ENCODE peak calls at places on chromosome 22, in seven cellular contexts. S, I, L, Q, O, V and D are unnamed samples.
A peak's percentile ranks its signal among the peaks of the same experiment; 100 is the strongest.

GRCh38 chr22:49423125-49423650 is 404.5 kb downstream of the BRD1 start:
- DNase-seq in S (no peak), I (no peak), L (no peak), Q (no peak), O (no peak), V (no peak), D (no peak)

GRCh38 chr22:17213976-17214375 is 5.3 kb downstream of the ADA2 start:
- DNase-seq in S (peak; percentile 75), I (peak; percentile 67), L (peak; percentile 37), Q (peak; percentile 34), O (peak; percentile 68), V (peak; percentile 19), D (peak; percentile 47)

GRCh38 chr22:39297490-39298193 is 21.8 kb downstream of the RPL3 start:
- DNase-seq in S (no peak), I (peak; percentile 60), L (no peak), Q (no peak), O (peak; percentile 65), V (no peak), D (peak; percentile 44)

GRCh38 chr22:35462558-35463230 is 62.8 kb downstream of the MCM5 start:
- DNase-seq in S (no peak), I (no peak), L (no peak), Q (no peak), O (no peak), V (no peak), D (no peak)

GRCh38 chr22:27247691-27248434 is 553.7 kb downstream of the MN1 start:
- DNase-seq in S (peak; percentile 58), I (no peak), L (peak; percentile 31), Q (no peak), O (no peak), V (no peak), D (no peak)

GRCh38 chr22:24350627-24351026 is 76.8 kb upstream of the ADORA2A start:
- DNase-seq in S (no peak), I (no peak), L (no peak), Q (no peak), O (no peak), V (no peak), D (no peak)

GRCh38 chr22:36925388-36926290 is 12.2 kb downstream of the CSF2RB start:
- DNase-seq in S (no peak), I (no peak), L (no peak), Q (no peak), O (no peak), V (peak; percentile 2), D (no peak)

GRCh38 chr22:48896766-48897637 is 930.7 kb downstream of the BRD1 start:
- DNase-seq in S (no peak), I (no peak), L (no peak), Q (no peak), O (peak; percentile 31), V (no peak), D (no peak)

GRCh38 chr22:28442264-28442950 is 237.2 kb downstream of the TTC28 start:
- DNase-seq in S (peak; percentile 84), I (peak; percentile 63), L (peak; percentile 64), Q (peak; percentile 91), O (peak; percentile 85), V (no peak), D (peak; percentile 73)

GRCh38 chr22:30382340-30382739 is 4.9 kb downstream of the RNF215 start:
- DNase-seq in S (no peak), I (no peak), L (no peak), Q (no peak), O (no peak), V (no peak), D (no peak)

GRCh38 chr22:50060441-50061140 is 2.5 kb upstream of the TTLL8 start:
- DNase-seq in S (no peak), I (no peak), L (no peak), Q (no peak), O (no peak), V (no peak), D (no peak)

GRCh38 chr22:41976961-41977566 is 7.8 kb downstream of the SEPTIN3 start:
- DNase-seq in S (no peak), I (no peak), L (no peak), Q (peak; percentile 42), O (no peak), V (no peak), D (peak; percentile 29)

DNA sequence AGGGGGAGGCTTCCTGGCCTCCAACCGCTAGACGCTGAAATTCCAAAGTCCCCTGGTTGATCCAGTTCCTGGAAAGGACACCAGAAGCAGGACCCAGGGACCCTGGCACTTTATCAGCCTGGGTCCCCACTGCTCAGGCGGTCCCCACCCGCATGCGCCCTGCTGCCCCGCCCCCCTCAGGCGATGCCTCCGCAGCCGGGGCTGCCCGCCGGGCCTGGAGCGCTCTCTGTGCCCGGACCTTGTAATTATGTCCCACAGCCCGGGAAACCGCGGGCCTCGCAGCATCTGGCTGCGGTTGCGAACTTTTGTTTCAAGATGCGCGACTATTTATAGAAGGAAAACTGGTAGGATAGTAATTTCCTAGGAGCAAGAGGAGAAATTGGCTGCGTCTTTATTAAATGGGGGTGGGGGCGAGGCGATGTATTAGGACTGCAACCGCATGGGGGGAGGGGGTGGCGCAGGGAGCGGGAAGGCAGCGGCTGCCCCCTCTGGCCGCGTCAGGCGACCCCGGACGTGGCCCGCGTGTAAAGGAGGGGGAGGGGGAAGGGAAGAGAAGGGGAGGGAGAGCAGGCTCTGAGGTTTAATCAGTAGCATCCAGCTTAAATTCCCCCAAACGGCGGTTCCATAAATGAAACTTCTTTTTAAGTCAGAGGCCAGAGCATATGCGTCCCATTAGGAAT is 6.1 kb downstream of the WNT7B start:
- DNase-seq in S (peak; percentile 22), I (no peak), L (peak; percentile 47), Q (peak; percentile 69), O (no peak), V (no peak), D (no peak)
- TF ChIP-seq CTCF in S (no peak), I (no peak), L (no peak), Q (peak; percentile 36), O (no peak), V (no peak), D (no peak)

DNA sequence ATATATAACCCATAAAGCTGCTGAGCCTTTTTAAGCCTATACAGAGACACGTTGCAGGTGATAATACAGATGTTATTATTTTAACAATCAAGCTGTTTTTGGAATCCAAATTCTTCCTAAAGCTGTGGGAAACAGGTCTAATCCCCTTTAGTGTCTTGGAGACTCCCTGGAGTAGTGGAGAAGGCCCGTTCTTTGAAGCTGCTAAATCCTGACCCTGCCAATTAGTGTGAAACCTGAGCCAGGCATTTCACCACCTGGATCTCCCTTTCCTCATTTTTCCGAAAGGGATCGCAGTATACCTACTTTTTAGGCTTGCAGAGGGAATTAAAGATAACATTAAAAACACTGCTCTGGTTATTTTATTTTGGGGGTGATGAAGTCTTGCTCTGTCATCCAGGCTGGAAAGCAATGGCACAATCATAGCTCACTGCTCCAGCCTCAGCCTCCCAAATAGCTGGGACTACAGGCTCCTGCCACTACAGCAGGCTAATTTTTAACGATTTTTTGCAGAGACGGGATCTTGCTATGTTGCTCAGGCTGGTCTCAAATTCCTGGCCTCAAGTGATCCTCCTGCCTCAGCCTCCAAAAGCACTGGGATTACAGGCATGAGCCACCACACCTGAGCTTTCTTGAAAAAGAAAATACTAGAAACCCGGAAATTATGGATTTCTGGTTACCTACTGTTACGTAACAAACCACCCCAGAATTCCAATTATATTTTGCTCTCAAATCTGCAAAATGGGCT is 1.7 kb upstream of the EIF4ENIF1 start:
- DNase-seq in S (no peak), I (no peak), L (no peak), Q (peak; percentile 89), O (no peak), V (no peak), D (no peak)
- H3K4me3 ChIP-seq in S (no peak overlapping the region), I (peak overlapping the region; percentile 79), L (no peak overlapping the region), Q (peak overlapping the region; percentile 94), O (no peak overlapping the region), V (peak overlapping the region; percentile 99), D (peak overlapping the region; percentile 85)

GRCh38 chr22:22461111-22461510 is 47.4 kb downstream of the ZNF280B start:
- DNase-seq in S (no peak), I (no peak), L (no peak), Q (no peak), O (no peak), V (no peak), D (no peak)
- TF ChIP-seq CTCF in S (no peak), I (peak; percentile 5), L (no peak), Q (no peak), O (no peak), V (no peak), D (no peak)

DNA sequence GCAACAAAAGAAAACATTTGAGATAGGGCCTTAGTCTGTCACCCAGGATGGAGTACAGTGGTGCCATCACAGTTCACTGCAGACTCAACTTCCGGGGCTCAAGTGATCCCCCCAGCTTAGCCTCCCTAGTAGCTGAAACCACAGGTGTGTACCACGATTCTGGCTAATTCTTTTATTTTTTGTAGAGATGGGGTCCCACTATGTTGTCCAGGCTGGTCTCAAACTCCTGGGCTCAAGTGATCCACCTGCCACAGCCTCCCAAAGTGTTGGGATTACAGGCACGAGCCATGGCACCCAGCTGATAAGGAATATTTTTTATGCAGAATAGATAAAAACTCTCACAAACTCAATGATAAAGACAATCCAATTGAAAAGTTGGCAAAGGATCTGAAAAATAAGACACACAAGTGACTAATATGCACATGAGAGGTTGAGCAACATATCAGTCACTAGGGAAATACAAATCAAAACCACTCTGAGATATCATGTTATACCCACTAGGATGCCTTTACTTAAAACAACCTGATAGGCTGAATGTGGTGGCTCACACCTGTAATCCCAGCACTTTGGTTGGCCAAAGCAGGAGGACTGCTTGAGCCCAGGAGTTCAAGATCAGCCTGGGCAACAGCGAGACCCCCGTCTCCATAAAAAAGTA is 33.9 kb upstream of the CLTCL1 start:
- DNase-seq in S (peak; percentile 74), I (no peak), L (peak; percentile 88), Q (no peak), O (no peak), V (peak; percentile 38), D (no peak)
- H3K4me3 ChIP-seq in S (no peak overlapping the region), I (no peak overlapping the region), L (no peak overlapping the region), Q (no peak overlapping the region), O (no peak overlapping the region), V (no peak overlapping the region), D (no peak overlapping the region)

DNA sequence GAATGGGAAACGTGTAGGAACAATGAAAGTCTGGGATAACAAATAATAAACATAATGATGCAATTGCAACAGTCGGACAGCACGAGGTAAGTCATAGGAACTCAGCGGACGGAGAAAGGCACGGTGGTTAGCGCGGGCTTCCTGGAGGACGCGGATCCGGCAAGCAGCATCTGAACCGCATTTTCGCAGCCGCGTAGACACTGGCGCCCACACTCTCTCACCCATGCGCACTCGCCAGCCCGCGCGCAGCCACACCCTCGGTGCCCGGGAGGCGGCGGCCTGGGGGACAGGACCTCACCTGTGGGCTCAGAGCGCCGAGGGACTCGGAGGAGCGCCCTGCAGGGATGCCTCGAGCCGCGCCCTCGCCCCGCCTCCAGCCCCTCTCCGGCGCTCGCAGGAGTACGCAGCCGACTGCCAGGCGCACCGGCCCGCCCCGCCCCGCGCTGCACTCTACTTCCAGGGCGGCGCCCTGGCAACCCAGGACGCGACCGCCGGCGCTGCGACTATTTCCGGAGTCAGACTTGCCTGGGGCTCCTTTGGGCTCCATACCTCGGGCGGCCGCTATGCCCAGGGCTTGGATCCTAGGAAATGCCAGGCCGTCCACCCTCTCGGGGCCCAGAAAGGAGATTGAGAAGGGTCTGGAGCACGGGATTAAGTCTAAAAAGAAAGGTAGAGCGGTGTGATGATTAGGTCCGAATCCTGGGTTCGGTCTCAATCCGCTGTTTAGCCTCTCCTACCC is at the start of gene TTLL1:
- DNase-seq in S (peak; percentile 87), I (peak; percentile 91), L (peak; percentile 75), Q (peak; percentile 94), O (peak; percentile 95), V (peak; percentile 85), D (peak; percentile 94)
- TF ChIP-seq CTCF in S (no peak), I (no peak), L (no peak), Q (no peak), O (no peak), V (no peak), D (no peak)